ENCODE peak calls at places on chromosomes 7 and 10, in six cellular contexts. D is CD8-positive, alpha-beta T cell; Z is lung; O is body of pancreas; K is kidney; C is heart right ventricle. H is an unnamed sample.
A peak's percentile ranks its signal among the peaks of the same experiment; 100 is the strongest.

GRCh38 chr7:143979999-143980398 is 20.1 kb upstream of the OR6B1 start:
- DNase-seq in Z (no peak), K (no peak), D (no peak), C (no peak), O (no peak), H (no peak)

GRCh38 chr10:72010234-72010992 is 46.2 kb downstream of the CHST3 start:
- DNase-seq in O (no peak), D (no peak), K (no peak), Z (no peak), C (no peak), H (no peak)

GRCh38 chr7:5694221-5694754 is 87.2 kb downstream of the RNF216 start:
- DNase-seq in Z (no peak), C (no peak), O (no peak), K (no peak), D (no peak), H (no peak)

GRCh38 chr10:6348091-6348862 is 145.5 kb downstream of the PFKFB3 start:
- DNase-seq in O (no peak), C (peak; percentile 44), D (peak; percentile 75), K (peak; percentile 89), Z (no peak), H (peak; percentile 49)

GRCh38 chr7:50436133-50436802 is 13.9 kb downstream of the FIGNL1 start:
- DNase-seq in Z (no peak), C (no peak), D (no peak), O (no peak), K (no peak), H (no peak)

GRCh38 chr10:30351502-30351901 is 2.4 kb upstream of the MTPAP start:
- DNase-seq in O (no peak), C (no peak), Z (no peak), K (no peak), D (no peak), H (no peak)

GRCh38 chr10:69389827-69390490 is 26.8 kb downstream of the TACR2 start:
- DNase-seq in Z (no peak), K (no peak), C (peak; percentile 35), D (no peak), O (no peak), H (no peak)

GRCh38 chr10:123991622-123992570 is 100.3 kb upstream of the CPXM2 start:
- DNase-seq in D (no peak), K (no peak), C (no peak), Z (peak; percentile 26), O (no peak), H (no peak)

GRCh38 chr7:100013328-100013676 is 2.1 kb upstream of the ZKSCAN1 start:
- DNase-seq in Z (no peak), D (no peak), O (no peak), K (no peak), C (no peak), H (no peak)

GRCh38 chr7:24595671-24596418 is 22.6 kb downstream of the PALS2 start:
- DNase-seq in Z (no peak), K (no peak), O (no peak), D (no peak), C (no peak), H (no peak)

GRCh38 chr7:139683137-139683871 is 94.5 kb downstream of the HIPK2 start:
- DNase-seq in Z (no peak), C (no peak), K (no peak), O (no peak), D (no peak), H (no peak)

GRCh38 chr10:1938317-1938716 is 201.0 kb upstream of the ADARB2 start:
- DNase-seq in D (peak; percentile 40), O (no peak), C (no peak), Z (no peak), K (no peak), H (no peak)

GRCh38 chr10:14519785-14520184 is 189.1 kb upstream of the FRMD4A start:
- DNase-seq in D (no peak), K (no peak), O (no peak), C (no peak), Z (no peak), H (no peak)

GRCh38 chr10:10989669-10990068 is 28.0 kb upstream of the CELF2 start:
- DNase-seq in C (no peak), O (no peak), Z (no peak), K (no peak), D (no peak), H (no peak)

GRCh38 chr10:56895306-56895705 is 534.2 kb upstream of the ZWINT start:
- DNase-seq in K (no peak), Z (no peak), D (no peak), C (no peak), O (no peak), H (no peak)

GRCh38 chr10:18650618-18651017 is 769 bp downstream of the NSUN6 start:
- DNase-seq in Z (no peak), C (no peak), K (no peak), D (no peak), O (no peak), H (no peak)

GRCh38 chr7:50507898-50508470 is 57.2 kb downstream of the DDC start:
- DNase-seq in D (no peak), C (no peak), Z (no peak), K (no peak), O (no peak), H (no peak)

GRCh38 chr7:99016196-99016595 is 127.7 kb downstream of the SMURF1 start:
- DNase-seq in K (no peak), C (no peak), Z (no peak), D (no peak), O (no peak), H (no peak)

GRCh38 chr7:49611951-49612350 is 161.5 kb upstream of the VWC2 start:
- DNase-seq in C (no peak), Z (no peak), O (no peak), D (no peak), K (no peak), H (no peak)

DNA sequence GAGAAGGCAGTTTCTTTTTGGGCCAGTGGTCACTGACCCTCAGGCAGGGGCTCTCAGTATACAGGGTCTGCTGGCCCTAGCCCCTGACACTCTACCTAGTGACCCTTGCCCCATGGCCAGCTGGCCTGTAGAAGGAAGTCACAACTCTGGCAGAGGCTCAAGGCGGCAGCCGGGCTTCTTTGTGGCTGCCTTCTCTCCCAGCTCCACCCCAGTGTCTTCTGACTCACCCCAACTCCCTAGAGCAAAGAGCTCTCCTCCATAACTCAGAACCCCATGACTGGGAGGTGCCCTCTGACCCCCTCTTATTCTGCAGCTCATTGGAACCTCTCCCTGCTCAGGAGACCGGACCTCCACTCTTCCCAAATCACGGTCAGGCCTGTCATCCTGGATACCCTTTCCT is 358.2 kb downstream of the FGFR2 start:
- DNase-seq in Z (no peak), D (no peak), K (no peak), C (no peak), O (no peak), H (peak; percentile 89)
- H3K4me3 ChIP-seq in Z (no peak overlapping the region), D (no peak overlapping the region), K (no peak overlapping the region), C (no peak overlapping the region), O (no peak overlapping the region), H (no peak overlapping the region)

GRCh38 chr10:97539523-97540200 is 32.9 kb upstream of the ANKRD2 start:
- DNase-seq in O (no peak), Z (no peak), D (no peak), C (peak; percentile 34), K (no peak), H (peak; percentile 33)

GRCh38 chr10:97543025-97543546 is 29.5 kb upstream of the ANKRD2 start:
- DNase-seq in K (peak; percentile 92), C (peak; percentile 68), D (no peak), O (peak; percentile 33), Z (peak; percentile 74), H (peak; percentile 31)

GRCh38 chr10:97538839-97539238 is 33.7 kb upstream of the ANKRD2 start:
- DNase-seq in Z (no peak), O (no peak), D (no peak), C (no peak), K (no peak), H (no peak)

GRCh38 chr10:97540669-97541500 is 31.7 kb upstream of the ANKRD2 start:
- DNase-seq in D (no peak), O (no peak), Z (no peak), C (no peak), K (no peak), H (no peak)

DNA sequence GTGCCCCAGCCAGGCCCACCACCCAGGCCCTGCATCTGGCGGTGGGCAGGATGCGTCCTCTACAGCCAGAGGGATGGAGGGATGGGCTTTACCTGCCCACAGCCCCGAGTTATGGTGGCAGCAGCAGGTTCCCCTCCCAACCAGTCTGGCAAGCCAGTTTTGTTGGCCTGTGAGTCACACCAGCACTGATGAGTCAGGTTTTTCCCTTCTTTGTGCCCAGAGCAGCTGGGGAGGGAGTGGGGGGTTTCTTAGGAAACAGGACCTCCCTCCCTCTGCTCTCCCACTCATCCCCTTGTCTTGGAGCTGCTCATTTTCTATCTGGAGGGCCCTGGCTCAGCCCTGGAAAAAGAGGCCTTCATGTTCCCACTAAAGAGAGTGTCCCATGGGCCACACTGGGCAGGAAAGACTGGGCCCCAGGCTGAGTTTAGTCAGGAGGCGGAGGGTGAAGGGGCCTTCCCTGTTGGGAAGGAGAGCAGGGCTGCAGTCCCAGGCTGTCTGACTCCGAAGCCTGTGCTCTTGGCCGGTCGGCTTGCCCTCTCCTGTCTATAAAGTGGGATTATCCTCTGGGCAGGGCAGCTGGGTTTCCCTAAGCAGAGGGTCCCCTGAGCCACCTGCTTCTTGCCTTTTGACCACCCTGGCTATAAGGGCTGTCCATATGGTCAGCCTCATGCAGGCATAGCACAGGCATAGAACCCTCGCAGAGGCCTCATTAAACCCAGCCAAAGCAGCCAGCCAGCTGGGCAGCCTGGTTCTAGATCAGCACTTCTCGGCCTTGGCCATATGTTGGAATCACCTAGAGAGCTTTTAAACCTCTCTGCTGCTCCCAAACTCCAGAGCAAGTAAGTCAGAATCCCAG is 30.2 kb upstream of the ANKRD2 start:
- DNase-seq in D (no peak), Z (peak; percentile 57), C (peak; percentile 56), K (peak; percentile 84), O (peak; percentile 25), H (peak; percentile 34)
- H3K4me1 ChIP-seq in D (no peaks in the 10 kb centered on the region), Z (peaks cover 14% of the 10 kb centered on the region), C (peaks cover 50% of the 10 kb centered on the region), K (peaks cover 31% of the 10 kb centered on the region), O (no peaks in the 10 kb centered on the region), H (no peaks in the 10 kb centered on the region)

DNA sequence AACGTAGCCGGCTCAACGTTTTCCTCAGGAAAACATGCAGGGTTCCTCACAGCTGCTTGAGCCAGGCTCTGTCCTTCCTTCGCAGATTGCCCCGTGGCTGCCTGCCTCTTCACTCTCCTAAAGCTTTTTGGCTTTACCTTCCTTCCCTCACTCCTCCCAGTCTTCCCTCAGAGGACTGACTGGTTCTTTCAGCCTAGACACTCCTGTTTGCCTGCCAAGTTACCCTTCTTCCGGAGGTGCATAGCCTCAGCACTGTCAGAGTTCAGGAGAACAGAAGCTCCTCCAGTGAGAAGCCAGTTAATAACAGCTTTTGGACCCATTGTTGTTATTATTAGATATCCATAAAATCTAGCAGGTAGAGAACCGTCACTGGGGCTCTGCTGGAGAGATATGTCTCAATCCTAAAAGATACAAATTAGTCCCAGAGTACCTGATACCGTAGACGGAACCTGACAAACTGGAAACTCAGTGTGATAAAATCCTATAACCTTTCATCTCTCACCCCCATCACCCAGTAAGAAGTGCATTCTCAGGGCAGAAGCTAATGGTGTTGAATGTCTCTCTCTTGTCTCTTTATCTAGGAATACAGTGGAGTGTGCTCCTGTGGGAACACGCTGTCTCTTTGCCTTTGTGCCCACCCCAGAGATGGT is 79.6 kb downstream of the SND1 start:
- DNase-seq in C (no peak), K (no peak), Z (no peak), D (no peak), O (no peak), H (no peak)
- H3K36me3 ChIP-seq in C (no peaks in the 10 kb centered on the region), K (peaks cover 3% of the 10 kb centered on the region), Z (peaks cover 24% of the 10 kb centered on the region), D (peaks cover 3% of the 10 kb centered on the region), O (no peaks in the 10 kb centered on the region), H (no peaks in the 10 kb centered on the region)

DNA sequence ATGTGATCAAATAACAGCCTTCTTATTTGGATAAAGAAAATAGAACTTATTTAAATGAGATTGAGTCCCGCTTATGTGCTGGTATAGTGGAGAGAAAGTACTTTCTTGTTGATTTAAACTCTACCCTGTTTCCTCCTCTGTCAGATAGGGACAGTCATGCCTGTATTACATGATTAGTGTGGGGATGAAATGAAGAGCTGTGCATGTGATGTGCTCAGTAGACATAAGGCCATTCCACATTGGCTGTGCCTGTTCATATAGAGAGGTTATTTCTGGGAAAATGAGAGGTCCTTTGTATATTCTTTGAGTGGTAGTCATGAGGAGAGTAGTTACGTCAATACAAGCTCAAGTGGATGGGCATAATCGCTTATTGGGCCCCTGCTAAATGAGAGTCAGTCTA is 5.7 kb downstream of the MTURN start:
- DNase-seq in O (no peak), C (no peak), Z (no peak), K (no peak), D (no peak), H (no peak)
- H3K4me3 ChIP-seq in O (no peak overlapping the region), C (no peak overlapping the region), Z (no peak overlapping the region), K (no peak overlapping the region), D (no peak overlapping the region), H (no peak overlapping the region)

H was measured in mucosa of descending colon.